ENCODE peak calls at places on chromosomes 12 and 14, in eight cellular contexts. L is sigmoid colon, R is OCI-LY7, V is thoracic aorta, U is mesenchymal stem cell, A is testis, M is GM23248, E is astrocyte. H is an unnamed sample. For H3K4me1, the result is how much of the 10 kb centered on the place peaks cover.

GRCh38 chr12:104792570-104792969 is 165.5 kb downstream of the SLC41A2 start:
- DNase-seq in L (peak), R (no peak), V (peak), U (peak), A (no peak), M (peak), E (peak), H (peak)

GRCh38 chr14:61103541-61104339 is 122.7 kb downstream of the SLC38A6 start:
- DNase-seq in L (peak), R (no peak), V (peak), U (peak), A (peak), M (peak), E (peak), H (peak)

GRCh38 chr12:68786929-68787328 is 21.0 kb upstream of the MDM2 start:
- DNase-seq in L (no peak), R (no peak), V (no peak), U (no peak), A (no peak), M (peak), E (no peak), H (no peak)

GRCh38 chr12:65113621-65114035 is 7.5 kb downstream of the WIF1 start:
- DNase-seq in L (no peak), R (no peak), V (no peak), U (no peak), A (no peak), M (no peak), E (no peak), H (no peak)

GRCh38 chr12:40446385-40446784 is 221.6 kb downstream of the LRRK2 start:
- DNase-seq in L (no peak), R (peak), V (no peak), U (peak), A (no peak), M (peak), E (no peak), H (peak)

GRCh38 chr14:20630340-20631022 is 11.0 kb downstream of the OR6S1 start:
- DNase-seq in L (no peak), R (no peak), V (no peak), U (no peak), A (no peak), M (peak), E (no peak), H (peak)

GRCh38 chr14:81392052-81392451 is 8.1 kb downstream of the STON2 start:
- DNase-seq in L (no peak), R (no peak), V (no peak), U (no peak), A (no peak), M (no peak), E (no peak), H (no peak)

GRCh38 chr14:50924848-50925247 is 19.4 kb downstream of the PYGL start:
- DNase-seq in L (no peak), R (no peak), V (no peak), U (no peak), A (no peak), M (no peak), E (no peak), H (no peak)

GRCh38 chr14:36940476-36940875 is 231.9 kb downstream of the SLC25A21 start:
- DNase-seq in L (no peak), R (no peak), V (no peak), U (no peak), A (no peak), M (peak), E (peak), H (no peak)

GRCh38 chr12:53591301-53592206 is 34.6 kb downstream of the ATF7 start:
- DNase-seq in L (no peak), R (no peak), V (no peak), U (peak), A (peak), M (peak), E (no peak), H (no peak)

GRCh38 chr14:94028450-94028826 is 2.3 kb downstream of the OTUB2 start:
- DNase-seq in L (no peak), R (no peak), V (no peak), U (peak), A (no peak), M (no peak), E (peak), H (peak)

GRCh38 chr14:32933943-32934890 is 4.5 kb upstream of the NPAS3 start:
- DNase-seq in L (peak), R (no peak), V (no peak), U (peak), A (peak), M (peak), E (peak), H (peak)

GRCh38 chr14:30582376-30582775 is 23.4 kb downstream of the G2E3 start:
- DNase-seq in L (no peak), R (no peak), V (no peak), U (no peak), A (no peak), M (no peak), E (no peak), H (no peak)

GRCh38 chr14:77882098-77882497 is 82.2 kb downstream of the ADCK1 start:
- DNase-seq in L (no peak), R (no peak), V (no peak), U (peak), A (no peak), M (peak), E (no peak), H (peak)

GRCh38 chr12:95614384-95614982 is 63.2 kb upstream of the USP44 start:
- DNase-seq in L (no peak), R (no peak), V (no peak), U (no peak), A (no peak), M (no peak), E (no peak), H (no peak)

GRCh38 chr12:20212658-20213387 is 155.5 kb upstream of the PDE3A start:
- DNase-seq in L (peak), R (no peak), V (peak), U (peak), A (peak), M (peak), E (peak), H (peak)

GRCh38 chr12:6635856-6636521 is at the start of gene LPAR5:
- DNase-seq in L (no peak), R (peak), V (no peak), U (peak), A (peak), M (peak), E (peak), H (peak)

GRCh38 chr12:42421844-42422779 is 96.1 kb downstream of the PPHLN1 start:
- DNase-seq in L (no peak), R (no peak), V (no peak), U (peak), A (no peak), M (peak), E (peak), H (peak)

GRCh38 chr14:72675126-72675525 is 218.8 kb downstream of the DPF3 start:
- DNase-seq in L (no peak), R (no peak), V (no peak), U (no peak), A (no peak), M (no peak), E (no peak), H (no peak)

GRCh38 chr12:63319386-63319785 is 168.4 kb upstream of the AVPR1A start:
- DNase-seq in L (no peak), R (no peak), V (no peak), U (no peak), A (no peak), M (peak), E (peak), H (peak)

GRCh38 chr14:39393289-39393688 is 38.9 kb downstream of the FBXO33 start:
- DNase-seq in L (no peak), R (no peak), V (no peak), U (no peak), A (no peak), M (no peak), E (no peak), H (peak)

GRCh38 chr14:68929623-68930307 is 49.3 kb downstream of the ACTN1 start:
- DNase-seq in L (no peak), R (no peak), V (no peak), U (no peak), A (no peak), M (no peak), E (no peak), H (no peak)

GRCh38 chr14:64689292-64689691 is 14.9 kb upstream of the PLEKHG3 start:
- DNase-seq in L (no peak), R (no peak), V (no peak), U (no peak), A (no peak), M (no peak), E (no peak), H (no peak)
- H3K4me1 ChIP-seq in L (under half), R (under half), V (under half), U (under half), A (under half), M (under half), E (under half), H (under half)

DNA sequence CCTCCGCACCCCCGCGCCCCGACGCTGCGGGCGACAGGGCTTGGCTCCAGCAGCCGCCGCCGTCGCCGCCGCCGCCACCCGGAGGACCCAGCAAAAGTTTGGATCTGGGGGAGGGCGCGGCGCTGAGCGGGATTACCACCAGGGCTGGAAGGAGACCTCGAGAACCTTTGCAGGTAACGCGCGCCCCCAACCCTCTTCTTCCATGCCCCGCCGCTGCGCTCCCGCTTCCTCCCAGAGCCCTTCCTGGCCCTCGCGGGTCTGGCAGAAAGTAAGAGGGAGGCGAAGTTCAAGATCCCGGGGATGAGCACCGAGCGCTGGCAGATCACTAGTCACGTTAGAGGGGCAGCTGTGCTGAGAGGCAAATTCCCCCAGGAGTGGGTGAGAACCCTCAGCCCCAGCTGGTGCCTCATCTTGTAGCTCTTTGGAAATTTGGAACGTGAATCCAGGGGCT is 3.9 kb downstream of the FLRT2 start:
- DNase-seq in L (peak), R (no peak), V (no peak), U (peak), A (peak), M (peak), E (no peak), H (peak)
- H3K27ac ChIP-seq in L (peak), R (no peak), V (no peak), U (no peak), A (peak), M (peak), E (no peak), H (peak)

GRCh38 chr14:73725116-73726024 is 11.2 kb upstream of the PNMA1 start:
- DNase-seq in L (peak), R (no peak), V (no peak), U (peak), A (no peak), M (peak), E (peak), H (no peak)
- H3K4me1 ChIP-seq in L (half or more), R (under half), V (under half), U (under half), A (half or more), M (under half), E (half or more), H (under half)

DNA sequence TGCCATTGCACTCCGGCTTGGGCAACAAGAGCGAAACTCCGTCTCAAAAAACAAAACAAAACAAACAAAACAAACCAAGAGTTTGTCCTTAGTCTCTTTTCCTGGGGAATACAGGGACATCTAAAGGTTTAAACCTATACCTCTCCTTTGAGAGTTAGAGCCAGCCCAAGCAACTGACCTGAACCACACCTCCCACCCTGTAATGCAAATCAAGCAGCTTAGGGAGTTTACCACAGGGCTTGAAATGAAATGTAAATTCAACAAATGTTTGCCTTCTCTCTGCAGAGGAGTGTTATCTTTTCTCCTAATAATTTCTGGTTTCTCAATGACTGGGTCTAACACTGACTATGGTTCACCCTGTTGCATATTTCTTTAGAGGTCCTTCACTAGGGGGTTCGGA is 16.7 kb downstream of the PPP1CC start:
- DNase-seq in L (no peak), R (no peak), V (no peak), U (no peak), A (no peak), M (no peak), E (no peak), H (no peak)
- H3K27ac ChIP-seq in L (no peak), R (no peak), V (no peak), U (no peak), A (no peak), M (no peak), E (no peak), H (no peak)

H was measured in mammary epithelial cell.